ENCODE peak calls at places on chromosomes 13 and 19, in five cellular contexts. Q is NCI-H2081 treated with DMSO at 0.1 percent for 48 hours; L is CD8-positive, alpha-beta memory T cell; C is lung microvascular endothelial cell; R is C1 segment of cervical spinal cord. H is an unnamed sample.

GRCh38 chr19:33905937-33906577 is 109.4 kb downstream of the KCTD15 start:
- DNase-seq in L (no peak), C (peak; percentile 45), Q (no peak), R (no peak), H (no peak)

GRCh38 chr13:72246396-72246795 is 379.4 kb upstream of the DACH1 start:
- DNase-seq in Q (no peak), C (no peak), R (no peak), L (no peak), H (no peak)

GRCh38 chr13:32824671-32825070 is 191.6 kb upstream of the KL start:
- DNase-seq in Q (no peak), C (no peak), R (no peak), L (no peak), H (no peak)

GRCh38 chr19:8571006-8571411 is 6.2 kb downstream of the MYO1F start:
- DNase-seq in C (peak; percentile 73), L (peak; percentile 53), R (no peak), Q (no peak), H (no peak)

GRCh38 chr13:59538512-59538911 is 625.2 kb downstream of the DIAPH3 start:
- DNase-seq in Q (no peak), C (no peak), L (no peak), R (no peak), H (peak; percentile 15)

GRCh38 chr13:39306639-39307589 is 268.7 kb downstream of the NHLRC3 start:
- DNase-seq in Q (no peak), L (no peak), C (no peak), R (no peak), H (no peak)

GRCh38 chr19:39949026-39949747 is 14.8 kb upstream of the FCGBP start:
- DNase-seq in L (no peak), Q (no peak), R (no peak), C (no peak), H (no peak)

GRCh38 chr19:1752757-1753728 is at the start of gene ONECUT3:
- DNase-seq in L (no peak), R (no peak), C (no peak), Q (no peak), H (no peak)

GRCh38 chr19:30662211-30662861 is 290.2 kb downstream of the ZNF536 start:
- DNase-seq in R (no peak), Q (no peak), L (no peak), C (no peak), H (no peak)

GRCh38 chr19:17431417-17431816 is 11.6 kb downstream of the MVB12A start:
- DNase-seq in C (no peak), Q (no peak), L (no peak), R (no peak), H (no peak)

GRCh38 chr13:112726018-112726767 is 36.4 kb downstream of the ATP11A start:
- DNase-seq in Q (peak; percentile 56), C (no peak), R (no peak), L (no peak), H (no peak)